ENCODE peak calls at places on chromosomes 1 and 21, in nine cellular contexts. R is EH, L is NCI-H1092 treated with DMSO at 0.1 percent for 48 hours, H is C1 segment of cervical spinal cord, T is NCI-H226, J is Calu3, O is mucosa of descending colon, A is Ammon's horn, M is lower leg skin. G is an unnamed sample.

GRCh38 chr1:197915797-197916686 is 1.1 kb upstream of the LHX9 start:
- DNase-seq in R (peak; percentile 89), L (peak; percentile 57), H (no peak), T (peak; percentile 29), J (peak; percentile 88), O (no peak), A (no peak), M (peak; percentile 84), G (no peak)

GRCh38 chr1:165851034-165851658 is 23.7 kb downstream of the UCK2 start:
- DNase-seq in R (peak; percentile 67), L (no peak), H (no peak), T (peak; percentile 73), J (no peak), O (no peak), A (no peak), M (no peak), G (no peak)

GRCh38 chr1:228885845-228886244 is 150.6 kb downstream of the RHOU start:
- DNase-seq in R (no peak), L (no peak), H (no peak), T (no peak), J (no peak), O (no peak), A (no peak), M (no peak), G (no peak)

GRCh38 chr1:53896673-53897229 is 2.8 kb downstream of the DIO1 start:
- DNase-seq in R (peak; percentile 95), L (no peak), H (no peak), T (peak; percentile 74), J (no peak), O (no peak), A (no peak), M (no peak), G (no peak)

GRCh38 chr1:235050911-235051360 is 77.7 kb downstream of the TOMM20 start:
- DNase-seq in R (peak; percentile 53), L (no peak), H (no peak), T (no peak), J (no peak), O (no peak), A (no peak), M (no peak), G (no peak)

GRCh38 chr21:41482980-41483379 is 25.0 kb downstream of the TMPRSS2 start:
- DNase-seq in R (no peak), L (no peak), H (no peak), T (no peak), J (no peak), O (no peak), A (no peak), M (no peak), G (no peak)

GRCh38 chr1:47701741-47702515 is 264.1 kb downstream of the FOXD2 start:
- DNase-seq in R (no peak), L (no peak), H (no peak), T (no peak), J (no peak), O (peak; percentile 72), A (no peak), M (no peak), G (no peak)

GRCh38 chr1:52795464-52795863 is 47.1 kb upstream of the ZYG11A start:
- DNase-seq in R (no peak), L (no peak), H (no peak), T (no peak), J (no peak), O (no peak), A (no peak), M (no peak), G (no peak)

GRCh38 chr1:223835754-223836153 is 10.0 kb downstream of the TP53BP2 start:
- DNase-seq in R (peak; percentile 36), L (no peak), H (no peak), T (no peak), J (no peak), O (no peak), A (no peak), M (no peak), G (no peak)